ENCODE peak calls at places on chromosomes 1 and 21, in four cellular contexts. One of them, this sample, is unnamed.
A peak's percentile ranks its signal among the peaks of the same experiment; 100 is the strongest.

GRCh38 chr21:35909456-35910178 is 150.7 kb downstream of the SETD4 start:
- DNase-seq in Caco-2: no peak
- DNase-seq in activated T-cell treated with anti-CD3 and anti-CD28 coated beads, Interleukin-2, amount 50 U/mL, for 72 hours: no peak
- DNase-seq in hypothalamus: no peak
- DNase-seq in this sample: no peak

GRCh38 chr21:31732891-31733520 is 1.1 kb upstream of the SCAF4 start:
- DNase-seq in activated T-cell treated with anti-CD3 and anti-CD28 coated beads, Interleukin-2, amount 50 U/mL, for 72 hours: peak; percentile 39
- DNase-seq in Caco-2: peak; percentile 23
- DNase-seq in hypothalamus: no peak
- DNase-seq in this sample: no peak

GRCh38 chr1:8423702-8424538 is 106.0 kb downstream of the SLC45A1 start:
- DNase-seq in activated T-cell treated with anti-CD3 and anti-CD28 coated beads, Interleukin-2, amount 50 U/mL, for 72 hours: peak; percentile 55
- DNase-seq in Caco-2: peak; percentile 75
- DNase-seq in hypothalamus: no peak
- DNase-seq in this sample: peak; percentile 36

GRCh38 chr1:232282541-232282940 is 347.4 kb downstream of the SIPA1L2 start:
- DNase-seq in Caco-2: no peak
- DNase-seq in activated T-cell treated with anti-CD3 and anti-CD28 coated beads, Interleukin-2, amount 50 U/mL, for 72 hours: no peak
- DNase-seq in hypothalamus: no peak
- DNase-seq in this sample: no peak

GRCh38 chr1:186187601-186188000 is 187.5 kb downstream of the TPR start:
- DNase-seq in hypothalamus: no peak
- DNase-seq in Caco-2: no peak
- DNase-seq in activated T-cell treated with anti-CD3 and anti-CD28 coated beads, Interleukin-2, amount 50 U/mL, for 72 hours: peak; percentile 3
- DNase-seq in this sample: no peak

GRCh38 chr21:43866233-43866632 is 1.2 kb downstream of the AGPAT3 start:
- DNase-seq in activated T-cell treated with anti-CD3 and anti-CD28 coated beads, Interleukin-2, amount 50 U/mL, for 72 hours: peak; percentile 55
- DNase-seq in Caco-2: no peak
- DNase-seq in hypothalamus: no peak
- DNase-seq in this sample: peak; percentile 31

GRCh38 chr1:103074224-103074623 is 34.1 kb downstream of the COL11A1 start:
- DNase-seq in hypothalamus: no peak
- DNase-seq in activated T-cell treated with anti-CD3 and anti-CD28 coated beads, Interleukin-2, amount 50 U/mL, for 72 hours: no peak
- DNase-seq in Caco-2: no peak
- DNase-seq in this sample: no peak

GRCh38 chr1:15848143-15848928 is 829 bp downstream of the SPEN start:
- DNase-seq in Caco-2: peak; percentile 25
- DNase-seq in activated T-cell treated with anti-CD3 and anti-CD28 coated beads, Interleukin-2, amount 50 U/mL, for 72 hours: peak; percentile 62
- DNase-seq in hypothalamus: no peak
- DNase-seq in this sample: peak; percentile 55

GRCh38 chr1:59976194-59977074 is 49.9 kb upstream of the CYP2J2 start:
- DNase-seq in activated T-cell treated with anti-CD3 and anti-CD28 coated beads, Interleukin-2, amount 50 U/mL, for 72 hours: peak; percentile 45
- DNase-seq in hypothalamus: peak; percentile 27
- DNase-seq in Caco-2: peak; percentile 57
- DNase-seq in this sample: no peak

GRCh38 chr1:94105957-94106529 is 14.9 kb downstream of the ABCA4 start:
- DNase-seq in Caco-2: no peak
- DNase-seq in activated T-cell treated with anti-CD3 and anti-CD28 coated beads, Interleukin-2, amount 50 U/mL, for 72 hours: no peak
- DNase-seq in hypothalamus: no peak
- DNase-seq in this sample: no peak

GRCh38 chr21:38822754-38823374 is 17.1 kb downstream of the ETS2 start:
- DNase-seq in Caco-2: no peak
- DNase-seq in hypothalamus: no peak
- DNase-seq in activated T-cell treated with anti-CD3 and anti-CD28 coated beads, Interleukin-2, amount 50 U/mL, for 72 hours: no peak
- DNase-seq in this sample: no peak

GRCh38 chr1:169019419-169020058 is 87.0 kb upstream of the ATP1B1 start:
- DNase-seq in hypothalamus: no peak
- DNase-seq in Caco-2: no peak
- DNase-seq in activated T-cell treated with anti-CD3 and anti-CD28 coated beads, Interleukin-2, amount 50 U/mL, for 72 hours: no peak
- DNase-seq in this sample: no peak

GRCh38 chr1:150578278-150579109 is 916 bp downstream of the MCL1 start:
- DNase-seq in Caco-2: peak; percentile 48
- DNase-seq in hypothalamus: no peak
- DNase-seq in activated T-cell treated with anti-CD3 and anti-CD28 coated beads, Interleukin-2, amount 50 U/mL, for 72 hours: peak; percentile 63
- DNase-seq in this sample: no peak

GRCh38 chr1:89121641-89122040 is 4.3 kb downstream of the GBP2 start:
- DNase-seq in activated T-cell treated with anti-CD3 and anti-CD28 coated beads, Interleukin-2, amount 50 U/mL, for 72 hours: no peak
- DNase-seq in Caco-2: no peak
- DNase-seq in hypothalamus: no peak
- DNase-seq in this sample: no peak

GRCh38 chr1:242129103-242129502 is 130.2 kb upstream of the MAP1LC3C start:
- DNase-seq in hypothalamus: no peak
- DNase-seq in activated T-cell treated with anti-CD3 and anti-CD28 coated beads, Interleukin-2, amount 50 U/mL, for 72 hours: no peak
- DNase-seq in Caco-2: no peak
- DNase-seq in this sample: no peak

GRCh38 chr1:243505986-243506689 is 250.3 kb downstream of the SDCCAG8 start:
- DNase-seq in hypothalamus: no peak
- DNase-seq in activated T-cell treated with anti-CD3 and anti-CD28 coated beads, Interleukin-2, amount 50 U/mL, for 72 hours: no peak
- DNase-seq in Caco-2: no peak
- DNase-seq in this sample: no peak

GRCh38 chr1:3552176-3552575 is 59.1 kb downstream of the MEGF6 start:
- DNase-seq in Caco-2: no peak
- DNase-seq in hypothalamus: no peak
- DNase-seq in activated T-cell treated with anti-CD3 and anti-CD28 coated beads, Interleukin-2, amount 50 U/mL, for 72 hours: no peak
- DNase-seq in this sample: no peak

GRCh38 chr1:180309338-180309737 is 79.3 kb downstream of the LHX4 start:
- DNase-seq in hypothalamus: no peak
- DNase-seq in Caco-2: no peak
- DNase-seq in activated T-cell treated with anti-CD3 and anti-CD28 coated beads, Interleukin-2, amount 50 U/mL, for 72 hours: no peak
- DNase-seq in this sample: no peak

GRCh38 chr1:213772142-213772541 is 215.6 kb upstream of the PROX1 start:
- DNase-seq in activated T-cell treated with anti-CD3 and anti-CD28 coated beads, Interleukin-2, amount 50 U/mL, for 72 hours: no peak
- DNase-seq in Caco-2: no peak
- DNase-seq in hypothalamus: no peak
- DNase-seq in this sample: no peak

GRCh38 chr1:169892819-169893644 is 664 bp downstream of the SCYL3 start:
- DNase-seq in activated T-cell treated with anti-CD3 and anti-CD28 coated beads, Interleukin-2, amount 50 U/mL, for 72 hours: no peak
- DNase-seq in hypothalamus: no peak
- DNase-seq in Caco-2: no peak
- DNase-seq in this sample: no peak